ENCODE peak calls at places on chromosomes 3 and 15, in six cellular contexts. One of them, this sample, is unnamed.

GRCh38 chr15:91936182-91936775 is 82.8 kb downstream of the SLCO3A1 start:
- DNase-seq in lower lobe of right lung: no peak
- DNase-seq in lower leg skin: no peak
- DNase-seq in brain microvascular endothelial cell: no peak
- DNase-seq in dorsolateral prefrontal cortex: no peak
- DNase-seq in MCF 10A: no peak
- DNase-seq in this sample: no peak

GRCh38 chr3:46858456-46858855 is 4.8 kb downstream of the MYL3 start:
- DNase-seq in lower lobe of right lung: peak; percentile 14
- DNase-seq in lower leg skin: no peak
- DNase-seq in brain microvascular endothelial cell: no peak
- DNase-seq in dorsolateral prefrontal cortex: peak; percentile 25
- DNase-seq in MCF 10A: no peak
- DNase-seq in this sample: peak; percentile 3

GRCh38 chr3:12229144-12229871 is 59.6 kb upstream of the PPARG start:
- DNase-seq in lower lobe of right lung: no peak
- DNase-seq in lower leg skin: peak; percentile 26
- DNase-seq in brain microvascular endothelial cell: no peak
- DNase-seq in dorsolateral prefrontal cortex: no peak
- DNase-seq in MCF 10A: peak; percentile 83
- DNase-seq in this sample: no peak

GRCh38 chr15:98416222-98416835 is 232.0 kb upstream of the IGF1R start:
- DNase-seq in lower lobe of right lung: no peak
- DNase-seq in lower leg skin: no peak
- DNase-seq in brain microvascular endothelial cell: no peak
- DNase-seq in dorsolateral prefrontal cortex: no peak
- DNase-seq in MCF 10A: no peak
- DNase-seq in this sample: no peak

GRCh38 chr15:80789296-80789695 is 10.1 kb downstream of the CEMIP start:
- DNase-seq in lower lobe of right lung: no peak
- DNase-seq in lower leg skin: no peak
- DNase-seq in brain microvascular endothelial cell: no peak
- DNase-seq in dorsolateral prefrontal cortex: no peak
- DNase-seq in MCF 10A: no peak
- DNase-seq in this sample: no peak

GRCh38 chr15:98738689-98739411 is 90.5 kb downstream of the IGF1R start:
- DNase-seq in lower lobe of right lung: no peak
- DNase-seq in lower leg skin: no peak
- DNase-seq in brain microvascular endothelial cell: no peak
- DNase-seq in dorsolateral prefrontal cortex: no peak
- DNase-seq in MCF 10A: no peak
- DNase-seq in this sample: no peak

GRCh38 chr15:100901296-100901695 is 17.9 kb upstream of the LRRK1 start:
- DNase-seq in lower lobe of right lung: no peak
- DNase-seq in lower leg skin: no peak
- DNase-seq in brain microvascular endothelial cell: no peak
- DNase-seq in dorsolateral prefrontal cortex: no peak
- DNase-seq in MCF 10A: no peak
- DNase-seq in this sample: no peak

GRCh38 chr3:12369029-12369428 is 80.2 kb downstream of the PPARG start:
- DNase-seq in lower lobe of right lung: no peak
- DNase-seq in lower leg skin: no peak
- DNase-seq in brain microvascular endothelial cell: no peak
- DNase-seq in dorsolateral prefrontal cortex: no peak
- DNase-seq in MCF 10A: no peak
- DNase-seq in this sample: no peak

GRCh38 chr3:26437678-26438077 is 184.9 kb upstream of the LRRC3B start:
- DNase-seq in lower lobe of right lung: no peak
- DNase-seq in lower leg skin: no peak
- DNase-seq in brain microvascular endothelial cell: peak; percentile 69
- DNase-seq in dorsolateral prefrontal cortex: no peak
- DNase-seq in MCF 10A: peak; percentile 76
- DNase-seq in this sample: no peak

GRCh38 chr3:48952510-48953118 is 34.0 kb downstream of the ARIH2 start:
- DNase-seq in lower lobe of right lung: peak; percentile 49
- DNase-seq in lower leg skin: no peak
- DNase-seq in brain microvascular endothelial cell: no peak
- DNase-seq in dorsolateral prefrontal cortex: no peak
- DNase-seq in MCF 10A: peak; percentile 54
- DNase-seq in this sample: no peak

GRCh38 chr3:97910931-97911351 is 61.3 kb downstream of the RIOX2 start:
- DNase-seq in lower lobe of right lung: no peak
- DNase-seq in lower leg skin: no peak
- DNase-seq in brain microvascular endothelial cell: no peak
- DNase-seq in dorsolateral prefrontal cortex: no peak
- DNase-seq in MCF 10A: no peak
- DNase-seq in this sample: no peak

GRCh38 chr3:152190636-152191183 is 78.0 kb upstream of the MBNL1 start:
- DNase-seq in lower lobe of right lung: no peak
- DNase-seq in lower leg skin: no peak
- DNase-seq in brain microvascular endothelial cell: no peak
- DNase-seq in dorsolateral prefrontal cortex: no peak
- DNase-seq in MCF 10A: no peak
- DNase-seq in this sample: no peak

GRCh38 chr3:172550347-172550943 is 27.2 kb upstream of the TNFSF10 start:
- DNase-seq in lower lobe of right lung: no peak
- DNase-seq in lower leg skin: no peak
- DNase-seq in brain microvascular endothelial cell: peak; percentile 92
- DNase-seq in dorsolateral prefrontal cortex: peak; percentile 63
- DNase-seq in MCF 10A: peak; percentile 95
- DNase-seq in this sample: no peak

GRCh38 chr3:24598691-24599090 is 104.0 kb upstream of the THRB start:
- DNase-seq in lower lobe of right lung: no peak
- DNase-seq in lower leg skin: no peak
- DNase-seq in brain microvascular endothelial cell: peak; percentile 17
- DNase-seq in dorsolateral prefrontal cortex: no peak
- DNase-seq in MCF 10A: peak; percentile 85
- DNase-seq in this sample: no peak

GRCh38 chr3:23671901-23672589 is 133.7 kb upstream of the UBE2E1 start:
- DNase-seq in lower lobe of right lung: peak; percentile 49
- DNase-seq in lower leg skin: no peak
- DNase-seq in brain microvascular endothelial cell: no peak
- DNase-seq in dorsolateral prefrontal cortex: no peak
- DNase-seq in MCF 10A: no peak
- DNase-seq in this sample: no peak

GRCh38 chr3:143329567-143330164 is 210.1 kb downstream of the CHST2 start:
- DNase-seq in lower lobe of right lung: no peak
- DNase-seq in lower leg skin: no peak
- DNase-seq in brain microvascular endothelial cell: no peak
- DNase-seq in dorsolateral prefrontal cortex: no peak
- DNase-seq in MCF 10A: no peak
- DNase-seq in this sample: no peak

GRCh38 chr15:88890495-88890894 is 4.8 kb downstream of the HAPLN3 start:
- DNase-seq in lower lobe of right lung: no peak
- DNase-seq in lower leg skin: no peak
- DNase-seq in brain microvascular endothelial cell: no peak
- DNase-seq in dorsolateral prefrontal cortex: no peak
- DNase-seq in MCF 10A: no peak
- DNase-seq in this sample: no peak

GRCh38 chr15:39589193-39589814 is 8.4 kb downstream of the THBS1 start:
- DNase-seq in lower lobe of right lung: no peak
- DNase-seq in lower leg skin: no peak
- DNase-seq in brain microvascular endothelial cell: no peak
- DNase-seq in dorsolateral prefrontal cortex: no peak
- DNase-seq in MCF 10A: no peak
- DNase-seq in this sample: no peak

GRCh38 chr15:39075756-39076341 is 505.0 kb upstream of the THBS1 start:
- DNase-seq in lower lobe of right lung: no peak
- DNase-seq in lower leg skin: no peak
- DNase-seq in brain microvascular endothelial cell: no peak
- DNase-seq in dorsolateral prefrontal cortex: no peak
- DNase-seq in MCF 10A: no peak
- DNase-seq in this sample: no peak

GRCh38 chr3:98462901-98463300 is at the start of gene OR5K1:
- DNase-seq in lower lobe of right lung: no peak
- DNase-seq in lower leg skin: no peak
- DNase-seq in brain microvascular endothelial cell: no peak
- DNase-seq in dorsolateral prefrontal cortex: no peak
- DNase-seq in MCF 10A: no peak
- DNase-seq in this sample: no peak

GRCh38 chr3:58160399-58160798 is 50.4 kb downstream of the DNASE1L3 start:
- DNase-seq in lower lobe of right lung: no peak
- DNase-seq in lower leg skin: no peak
- DNase-seq in brain microvascular endothelial cell: no peak
- DNase-seq in dorsolateral prefrontal cortex: no peak
- DNase-seq in MCF 10A: no peak
- DNase-seq in this sample: no peak

GRCh38 chr3:42547401-42547945 is 34.3 kb downstream of the SEC22C start:
- DNase-seq in lower lobe of right lung: peak; percentile 85
- DNase-seq in lower leg skin: peak; percentile 50
- DNase-seq in brain microvascular endothelial cell: peak; percentile 58
- DNase-seq in dorsolateral prefrontal cortex: no peak
- DNase-seq in MCF 10A: peak; percentile 56
- DNase-seq in this sample: no peak

GRCh38 chr3:127124135-127124534 is 68.8 kb upstream of the PRR23E start:
- DNase-seq in lower lobe of right lung: no peak
- DNase-seq in lower leg skin: no peak
- DNase-seq in brain microvascular endothelial cell: peak; percentile 27
- DNase-seq in dorsolateral prefrontal cortex: no peak
- DNase-seq in MCF 10A: peak; percentile 45
- DNase-seq in this sample: no peak

GRCh38 chr3:132008841-132009638 is 25.8 kb downstream of the CPNE4 start:
- DNase-seq in lower lobe of right lung: no peak
- DNase-seq in lower leg skin: no peak
- DNase-seq in brain microvascular endothelial cell: no peak
- DNase-seq in dorsolateral prefrontal cortex: no peak
- DNase-seq in MCF 10A: no peak
- DNase-seq in this sample: no peak

GRCh38 chr15:96047255-96047931 is 283.1 kb upstream of the NR2F2 start:
- DNase-seq in lower lobe of right lung: no peak
- DNase-seq in lower leg skin: no peak
- DNase-seq in brain microvascular endothelial cell: peak; percentile 91
- DNase-seq in dorsolateral prefrontal cortex: no peak
- DNase-seq in MCF 10A: no peak
- DNase-seq in this sample: no peak
- TF ChIP-seq CTCF in lower lobe of right lung: no peak
- TF ChIP-seq CTCF in lower leg skin: no peak
- TF ChIP-seq CTCF in brain microvascular endothelial cell: peak; percentile 34
- TF ChIP-seq CTCF in dorsolateral prefrontal cortex: no peak
- TF ChIP-seq CTCF in MCF 10A: no peak
- TF ChIP-seq CTCF in this sample: no peak

GRCh38 chr3:134840459-134840858 is 45.4 kb downstream of the EPHB1 start:
- DNase-seq in lower lobe of right lung: no peak
- DNase-seq in lower leg skin: no peak
- DNase-seq in brain microvascular endothelial cell: no peak
- DNase-seq in dorsolateral prefrontal cortex: no peak
- DNase-seq in MCF 10A: no peak
- DNase-seq in this sample: no peak

GRCh38 chr3:134839990-134840389 is 44.9 kb downstream of the EPHB1 start:
- DNase-seq in lower lobe of right lung: no peak
- DNase-seq in lower leg skin: no peak
- DNase-seq in brain microvascular endothelial cell: no peak
- DNase-seq in dorsolateral prefrontal cortex: no peak
- DNase-seq in MCF 10A: no peak
- DNase-seq in this sample: peak; percentile 53

GRCh38 chr3:134839422-134839821 is 44.4 kb downstream of the EPHB1 start:
- DNase-seq in lower lobe of right lung: no peak
- DNase-seq in lower leg skin: no peak
- DNase-seq in brain microvascular endothelial cell: no peak
- DNase-seq in dorsolateral prefrontal cortex: no peak
- DNase-seq in MCF 10A: peak; percentile 5
- DNase-seq in this sample: no peak

GRCh38 chr3:134836921-134837320 is 41.9 kb downstream of the EPHB1 start:
- DNase-seq in lower lobe of right lung: no peak
- DNase-seq in lower leg skin: no peak
- DNase-seq in brain microvascular endothelial cell: no peak
- DNase-seq in dorsolateral prefrontal cortex: no peak
- DNase-seq in MCF 10A: no peak
- DNase-seq in this sample: no peak

DNA sequence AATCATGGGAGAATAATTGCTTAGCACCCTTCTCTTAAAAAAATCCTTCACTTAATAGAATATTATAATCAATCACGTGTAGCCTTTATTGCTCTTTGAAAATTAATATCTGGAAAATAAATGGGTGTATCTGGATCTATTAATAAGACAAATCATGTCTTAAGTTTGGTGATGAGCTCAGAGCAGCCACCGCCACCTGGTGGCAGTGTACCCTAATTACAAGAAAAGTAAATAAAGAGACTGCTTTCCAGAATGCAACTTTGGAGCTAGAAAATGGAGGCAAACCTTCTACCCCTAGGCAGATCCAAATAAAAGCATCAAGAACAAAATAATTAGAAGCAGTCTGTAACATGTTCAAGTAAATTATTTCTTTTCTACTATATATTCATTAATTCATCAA is 43.5 kb downstream of the EPHB1 start:
- DNase-seq in lower lobe of right lung: no peak
- DNase-seq in lower leg skin: no peak
- DNase-seq in brain microvascular endothelial cell: no peak
- DNase-seq in dorsolateral prefrontal cortex: no peak
- DNase-seq in MCF 10A: no peak
- DNase-seq in this sample: no peak
- TF ChIP-seq CTCF in lower lobe of right lung: no peak
- TF ChIP-seq CTCF in lower leg skin: no peak
- TF ChIP-seq CTCF in brain microvascular endothelial cell: peak; percentile 42
- TF ChIP-seq CTCF in dorsolateral prefrontal cortex: no peak
- TF ChIP-seq CTCF in MCF 10A: peak; percentile 18
- TF ChIP-seq CTCF in this sample: no peak

DNA sequence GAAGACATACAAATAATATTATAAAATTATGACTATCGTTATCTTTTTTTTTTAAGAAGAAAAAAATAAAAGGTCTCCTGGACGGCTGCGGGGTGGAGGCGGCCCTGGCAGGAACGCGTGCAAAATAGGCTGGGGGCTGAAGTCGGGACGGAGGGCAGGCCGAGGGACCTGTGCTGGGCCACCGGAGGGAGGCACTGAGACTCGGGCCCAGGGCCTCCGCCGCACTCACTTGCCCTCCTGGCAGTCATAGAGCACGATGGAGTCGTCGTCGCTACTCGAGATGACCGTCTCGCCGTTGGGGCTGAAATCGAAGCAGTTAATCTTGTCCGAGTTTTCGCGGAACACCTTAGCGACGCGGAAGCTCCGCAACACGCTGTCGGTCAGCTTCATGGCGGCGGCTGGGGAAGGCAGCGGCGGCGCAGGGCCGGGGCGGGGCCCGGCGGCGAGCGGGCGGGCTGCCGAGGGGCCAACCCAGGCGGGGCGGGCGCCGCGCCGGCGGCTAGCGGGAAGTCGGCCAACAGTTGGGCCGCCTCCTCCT is 408 bp downstream of the WDR82 start:
- DNase-seq in lower lobe of right lung: peak; percentile 83
- DNase-seq in lower leg skin: peak; percentile 55
- DNase-seq in brain microvascular endothelial cell: peak; percentile 19
- DNase-seq in dorsolateral prefrontal cortex: no peak
- DNase-seq in MCF 10A: peak; percentile 66
- DNase-seq in this sample: peak; percentile 79
- TF ChIP-seq CTCF in lower lobe of right lung: peak; percentile 49
- TF ChIP-seq CTCF in lower leg skin: no peak
- TF ChIP-seq CTCF in brain microvascular endothelial cell: peak; percentile 56
- TF ChIP-seq CTCF in dorsolateral prefrontal cortex: no peak
- TF ChIP-seq CTCF in MCF 10A: peak; percentile 37
- TF ChIP-seq CTCF in this sample: peak; percentile 48

DNA sequence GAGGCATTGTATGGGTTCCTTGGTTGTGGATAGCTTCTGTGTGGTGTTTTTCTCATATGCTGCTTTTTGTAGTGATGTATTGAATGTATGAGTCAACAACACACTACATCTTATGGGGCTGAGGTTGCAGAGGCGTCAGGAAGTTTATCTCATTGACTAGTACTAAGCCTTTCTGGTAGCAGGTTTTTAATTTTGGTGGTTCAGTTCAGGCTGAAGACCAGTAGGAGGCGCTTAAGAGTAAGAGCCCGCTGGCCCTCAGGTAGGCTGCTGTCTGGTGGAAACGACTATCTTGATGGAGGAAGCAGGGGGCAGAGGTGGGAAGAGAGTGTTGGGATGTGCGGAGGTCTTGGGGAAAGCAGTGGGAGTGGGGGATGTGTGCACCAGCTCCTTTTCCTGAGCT is 62.4 kb downstream of the RTP4 start:
- DNase-seq in lower lobe of right lung: no peak
- DNase-seq in lower leg skin: no peak
- DNase-seq in brain microvascular endothelial cell: no peak
- DNase-seq in dorsolateral prefrontal cortex: no peak
- DNase-seq in MCF 10A: no peak
- DNase-seq in this sample: no peak
- TF ChIP-seq CTCF in lower lobe of right lung: no peak
- TF ChIP-seq CTCF in lower leg skin: no peak
- TF ChIP-seq CTCF in brain microvascular endothelial cell: peak; percentile 32
- TF ChIP-seq CTCF in dorsolateral prefrontal cortex: no peak
- TF ChIP-seq CTCF in MCF 10A: no peak
- TF ChIP-seq CTCF in this sample: no peak

This sample was measured in ascending aorta.